ENCODE peak calls at places on chromosomes 6 and 20, in seven cellular contexts. P, V, I, T, U, A and O are unnamed samples.

GRCh38 chr20:38633577-38634093 is 32.0 kb downstream of the ARHGAP40 start:
- DNase-seq in P (peak), V (peak), I (peak), T (peak), U (no peak), A (peak), O (peak)

GRCh38 chr6:74891358-74891811 is 314.5 kb downstream of the COL12A1 start:
- DNase-seq in P (no peak), V (no peak), I (no peak), T (no peak), U (no peak), A (no peak), O (no peak)

GRCh38 chr20:842547-842940 is 9.0 kb downstream of the FAM110A start:
- DNase-seq in P (no peak), V (no peak), I (no peak), T (no peak), U (no peak), A (no peak), O (no peak)

GRCh38 chr6:111591370-111591900 is 14.2 kb downstream of the TRAF3IP2 start:
- DNase-seq in P (no peak), V (peak), I (no peak), T (no peak), U (no peak), A (peak), O (no peak)

GRCh38 chr6:5082487-5083306 is 2.4 kb upstream of the PPP1R3G start:
- DNase-seq in P (no peak), V (peak), I (no peak), T (no peak), U (no peak), A (peak), O (no peak)

GRCh38 chr6:156946370-156946936 is 169.3 kb downstream of the ARID1B start:
- DNase-seq in P (no peak), V (no peak), I (no peak), T (no peak), U (no peak), A (no peak), O (no peak)

GRCh38 chr6:148750826-148751225 is 4.0 kb downstream of the UST start:
- DNase-seq in P (no peak), V (no peak), I (no peak), T (no peak), U (no peak), A (no peak), O (no peak)

GRCh38 chr20:63703471-63703975 is 4.3 kb downstream of the ARFRP1 start:
- DNase-seq in P (no peak), V (peak), I (no peak), T (peak), U (no peak), A (no peak), O (no peak)

GRCh38 chr20:32695089-32695488 is 21.3 kb upstream of the C20orf203 start:
- DNase-seq in P (no peak), V (no peak), I (no peak), T (no peak), U (no peak), A (no peak), O (no peak)

GRCh38 chr6:68654134-68654533 is 19.1 kb downstream of the ADGRB3 start:
- DNase-seq in P (no peak), V (no peak), I (no peak), T (no peak), U (no peak), A (no peak), O (no peak)

GRCh38 chr6:147397306-147397705 is 111.2 kb upstream of the SAMD5 start:
- DNase-seq in P (no peak), V (no peak), I (no peak), T (no peak), U (no peak), A (no peak), O (no peak)

GRCh38 chr6:147400968-147401367 is 107.5 kb upstream of the SAMD5 start:
- DNase-seq in P (no peak), V (no peak), I (no peak), T (no peak), U (no peak), A (no peak), O (no peak)

GRCh38 chr6:147407571-147407970 is 100.9 kb upstream of the SAMD5 start:
- DNase-seq in P (no peak), V (no peak), I (no peak), T (no peak), U (no peak), A (no peak), O (no peak)

GRCh38 chr6:147406783-147407182 is 101.7 kb upstream of the SAMD5 start:
- DNase-seq in P (no peak), V (no peak), I (no peak), T (no peak), U (no peak), A (no peak), O (no peak)

GRCh38 chr6:147401779-147402178 is 106.7 kb upstream of the SAMD5 start:
- DNase-seq in P (no peak), V (no peak), I (no peak), T (no peak), U (no peak), A (no peak), O (no peak)
- TF ChIP-seq TAF1 in P (no peak), V (no peak), I (no peak), T (no peak), U (no peak), A (no peak), O (no peak)

GRCh38 chr6:44150317-44150917 is 8.2 kb upstream of the CAPN11 start:
- DNase-seq in P (no peak), V (no peak), I (no peak), T (no peak), U (no peak), A (no peak), O (no peak)

GRCh38 chr6:44152533-44152932 is 6.1 kb upstream of the CAPN11 start:
- DNase-seq in P (no peak), V (no peak), I (no peak), T (no peak), U (no peak), A (no peak), O (no peak)

GRCh38 chr6:44152109-44152461 is 6.5 kb upstream of the CAPN11 start:
- DNase-seq in P (no peak), V (no peak), I (no peak), T (no peak), U (no peak), A (no peak), O (no peak)

GRCh38 chr6:44149369-44150012 is 9.1 kb upstream of the CAPN11 start:
- DNase-seq in P (no peak), V (no peak), I (no peak), T (no peak), U (no peak), A (no peak), O (no peak)

GRCh38 chr6:44151348-44152108 is 7.1 kb upstream of the CAPN11 start:
- DNase-seq in P (peak), V (peak), I (peak), T (peak), U (no peak), A (peak), O (peak)
- TF ChIP-seq TAF1 in P (no peak), V (no peak), I (no peak), T (no peak), U (no peak), A (no peak), O (no peak)

DNA sequence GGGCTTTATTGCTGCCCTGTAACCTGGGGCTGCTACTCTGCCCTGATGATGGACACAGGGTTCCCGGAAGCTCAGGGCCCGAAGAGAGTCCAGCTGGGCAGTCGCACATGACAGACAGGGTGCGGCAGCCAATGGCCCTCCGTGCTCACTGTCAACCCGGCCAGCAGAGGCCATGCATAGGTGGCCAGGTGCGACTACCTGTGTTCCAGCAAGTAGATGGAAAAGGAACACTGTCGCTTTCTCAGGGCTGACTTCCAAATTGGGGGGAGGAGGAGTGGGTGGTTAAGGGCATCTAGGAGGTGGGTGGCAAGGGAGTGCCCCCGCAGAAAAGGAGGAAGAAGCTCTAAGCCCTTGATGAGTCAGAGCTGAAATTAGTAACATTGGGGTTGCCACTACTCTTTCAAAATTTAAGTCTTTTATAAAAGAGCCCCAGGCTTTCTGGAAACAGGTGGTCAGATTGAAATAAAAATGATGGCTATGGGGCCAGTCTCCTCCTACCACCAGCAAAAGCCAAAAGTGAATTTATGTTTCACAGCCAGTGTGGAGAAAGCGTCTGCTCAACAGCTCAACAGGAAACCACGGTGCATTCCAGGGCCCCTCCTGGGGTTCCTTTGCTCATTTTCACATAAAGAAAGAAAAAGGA is 2.3 kb upstream of the RAMACL start:
- DNase-seq in P (no peak), V (no peak), I (no peak), T (no peak), U (peak), A (no peak), O (no peak)
- TF ChIP-seq TAF1 in P (no peak), V (no peak), I (no peak), T (no peak), U (no peak), A (no peak), O (no peak)

GRCh38 chr6:85469276-85470022 is 19.6 kb downstream of the NT5E start:
- DNase-seq in P (no peak), V (no peak), I (no peak), T (no peak), U (no peak), A (no peak), O (no peak)

GRCh38 chr6:85470023-85470410 is 20.1 kb downstream of the NT5E start:
- DNase-seq in P (no peak), V (no peak), I (no peak), T (no peak), U (no peak), A (no peak), O (no peak)

GRCh38 chr6:85473748-85474147 is 23.9 kb downstream of the NT5E start:
- DNase-seq in P (no peak), V (no peak), I (no peak), T (no peak), U (no peak), A (no peak), O (no peak)

GRCh38 chr6:85476532-85476931 is 26.6 kb downstream of the NT5E start:
- DNase-seq in P (no peak), V (no peak), I (no peak), T (no peak), U (no peak), A (no peak), O (no peak)

GRCh38 chr6:85472744-85473143 is 22.9 kb downstream of the NT5E start:
- DNase-seq in P (no peak), V (no peak), I (no peak), T (no peak), U (no peak), A (no peak), O (no peak)
- TF ChIP-seq TAF1 in P (no peak), V (no peak), I (no peak), T (no peak), U (no peak), A (no peak), O (no peak)

GRCh38 chr6:46899636-46900035 is 22.1 kb downstream of the ADGRF5 start:
- DNase-seq in P (no peak), V (no peak), I (no peak), T (no peak), U (no peak), A (no peak), O (no peak)

GRCh38 chr6:46900266-46900665 is 21.5 kb downstream of the ADGRF5 start:
- DNase-seq in P (no peak), V (no peak), I (no peak), T (no peak), U (no peak), A (no peak), O (no peak)

GRCh38 chr6:46901747-46902362 is 19.9 kb downstream of the ADGRF5 start:
- DNase-seq in P (no peak), V (no peak), I (no peak), T (no peak), U (no peak), A (no peak), O (no peak)

GRCh38 chr6:46904117-46904516 is 17.6 kb downstream of the ADGRF5 start:
- DNase-seq in P (no peak), V (no peak), I (no peak), T (no peak), U (no peak), A (no peak), O (no peak)

DNA sequence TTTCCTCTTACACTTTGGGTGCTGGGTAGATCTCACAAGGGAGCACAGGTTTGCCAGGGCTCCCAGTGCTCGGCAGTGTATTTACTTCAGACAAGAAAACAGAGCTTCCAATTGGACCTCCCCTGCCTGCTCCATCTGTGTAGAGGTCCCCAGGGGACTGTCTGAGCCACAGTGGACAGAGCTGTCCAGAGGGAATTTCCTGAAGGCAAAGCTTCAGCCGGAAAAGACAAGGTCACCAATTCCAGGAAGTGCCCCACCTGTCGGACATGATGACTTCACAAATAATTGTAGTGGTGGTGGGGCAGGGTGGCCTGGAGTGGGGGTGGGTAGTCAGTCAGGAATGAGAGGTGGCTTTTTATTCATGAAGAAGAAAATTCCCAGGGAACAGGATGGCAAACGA is 18.6 kb downstream of the ADGRF5 start:
- DNase-seq in P (no peak), V (no peak), I (no peak), T (no peak), U (no peak), A (peak), O (no peak)
- TF ChIP-seq TAF1 in P (no peak), V (no peak), I (no peak), T (no peak), U (no peak), A (no peak), O (no peak)